ENCODE peak calls at places on chromosomes 5 and 9, in six cellular contexts. F, J, L, W, E and P are unnamed samples.

GRCh38 chr9:125784286-125785049 is 37.3 kb downstream of the PBX3 start:
- DNase-seq in F (no peak), J (no peak), L (no peak), W (no peak), E (no peak), P (no peak)

GRCh38 chr9:6226696-6227095 is 11.1 kb downstream of the IL33 start:
- DNase-seq in F (no peak), J (no peak), L (no peak), W (no peak), E (no peak), P (no peak)

GRCh38 chr5:115657883-115658233 is 32.0 kb upstream of the TMED7 start:
- DNase-seq in F (peak; percentile 20), J (no peak), L (no peak), W (no peak), E (no peak), P (no peak)

GRCh38 chr9:112970939-112971338 is 41.1 kb downstream of the ZNF883 start:
- DNase-seq in F (no peak), J (no peak), L (no peak), W (no peak), E (no peak), P (no peak)

GRCh38 chr9:114852050-114852594 is 46.3 kb upstream of the TNFSF15 start:
- DNase-seq in F (peak; percentile 30), J (no peak), L (no peak), W (no peak), E (no peak), P (no peak)

GRCh38 chr5:180129291-180130190 is 58.0 kb upstream of the RNF130 start:
- DNase-seq in F (no peak), J (peak; percentile 53), L (no peak), W (no peak), E (peak; percentile 25), P (no peak)

GRCh38 chr5:149200355-149200754 is 59.1 kb downstream of the ABLIM3 start:
- DNase-seq in F (no peak), J (no peak), L (no peak), W (no peak), E (no peak), P (no peak)

GRCh38 chr5:78002690-78003089 is 226.6 kb upstream of the TBCA start:
- DNase-seq in F (no peak), J (no peak), L (no peak), W (no peak), E (no peak), P (no peak)

GRCh38 chr5:164341056-164341619 is 835.7 kb downstream of the MAT2B start:
- DNase-seq in F (no peak), J (no peak), L (no peak), W (no peak), E (no peak), P (no peak)

GRCh38 chr5:115170128-115170923 is 618 bp upstream of the TRIM36 start:
- DNase-seq in F (no peak), J (no peak), L (no peak), W (no peak), E (no peak), P (peak; percentile 38)

GRCh38 chr5:134113908-134114875 is at the start of gene TCF7:
- DNase-seq in F (peak; percentile 55), J (peak; percentile 88), L (peak; percentile 74), W (peak; percentile 94), E (peak; percentile 62), P (peak; percentile 79)

GRCh38 chr5:149576021-149576420 is 5.3 kb upstream of the ARHGEF37 start:
- DNase-seq in F (no peak), J (no peak), L (no peak), W (no peak), E (no peak), P (peak; percentile 37)

GRCh38 chr9:130636648-130637020 is 27.8 kb upstream of the PRDM12 start:
- DNase-seq in F (no peak), J (peak; percentile 53), L (no peak), W (no peak), E (no peak), P (no peak)

GRCh38 chr5:136043968-136044610 is 15.3 kb downstream of the TGFBI start:
- DNase-seq in F (no peak), J (peak; percentile 40), L (no peak), W (no peak), E (no peak), P (no peak)

GRCh38 chr9:99860266-99860665 is 38.6 kb downstream of the NR4A3 start:
- DNase-seq in F (no peak), J (no peak), L (no peak), W (no peak), E (no peak), P (no peak)

GRCh38 chr5:87170799-87171198 is 96.9 kb upstream of the RASA1 start:
- DNase-seq in F (no peak), J (no peak), L (no peak), W (no peak), E (no peak), P (no peak)

GRCh38 chr5:102858221-102858620 is 103.1 kb downstream of the PAM start:
- DNase-seq in F (no peak), J (no peak), L (no peak), W (no peak), E (no peak), P (no peak)

GRCh38 chr5:126808619-126809018 is 31.7 kb downstream of the LMNB1 start:
- DNase-seq in F (no peak), J (no peak), L (no peak), W (peak; percentile 47), E (no peak), P (no peak)

GRCh38 chr5:158020555-158021418 is 161.8 kb upstream of the CLINT1 start:
- DNase-seq in F (no peak), J (no peak), L (no peak), W (no peak), E (no peak), P (no peak)

GRCh38 chr9:100595391-100596199 is 17.7 kb downstream of the CAVIN4 start:
- DNase-seq in F (no peak), J (no peak), L (no peak), W (peak; percentile 43), E (no peak), P (peak; percentile 19)

GRCh38 chr5:179870403-179870903 is 11.8 kb upstream of the MRNIP start:
- DNase-seq in F (no peak), J (peak; percentile 84), L (no peak), W (no peak), E (peak; percentile 72), P (peak; percentile 20)

GRCh38 chr9:134325813-134326753 is at the start of gene RXRA:
- DNase-seq in F (peak; percentile 65), J (peak; percentile 94), L (peak; percentile 53), W (peak; percentile 76), E (peak; percentile 77), P (peak; percentile 44)

GRCh38 chr9:134324359-134325095 is 1.7 kb upstream of the RXRA start:
- DNase-seq in F (no peak), J (no peak), L (no peak), W (no peak), E (no peak), P (peak; percentile 15)

GRCh38 chr9:134326754-134327526 is 685 bp downstream of the RXRA start:
- DNase-seq in F (no peak), J (no peak), L (no peak), W (peak; percentile 55), E (no peak), P (no peak)

GRCh38 chr9:134323741-134324358 is 2.4 kb upstream of the RXRA start:
- DNase-seq in F (no peak), J (peak; percentile 85), L (no peak), W (no peak), E (no peak), P (no peak)

DNA sequence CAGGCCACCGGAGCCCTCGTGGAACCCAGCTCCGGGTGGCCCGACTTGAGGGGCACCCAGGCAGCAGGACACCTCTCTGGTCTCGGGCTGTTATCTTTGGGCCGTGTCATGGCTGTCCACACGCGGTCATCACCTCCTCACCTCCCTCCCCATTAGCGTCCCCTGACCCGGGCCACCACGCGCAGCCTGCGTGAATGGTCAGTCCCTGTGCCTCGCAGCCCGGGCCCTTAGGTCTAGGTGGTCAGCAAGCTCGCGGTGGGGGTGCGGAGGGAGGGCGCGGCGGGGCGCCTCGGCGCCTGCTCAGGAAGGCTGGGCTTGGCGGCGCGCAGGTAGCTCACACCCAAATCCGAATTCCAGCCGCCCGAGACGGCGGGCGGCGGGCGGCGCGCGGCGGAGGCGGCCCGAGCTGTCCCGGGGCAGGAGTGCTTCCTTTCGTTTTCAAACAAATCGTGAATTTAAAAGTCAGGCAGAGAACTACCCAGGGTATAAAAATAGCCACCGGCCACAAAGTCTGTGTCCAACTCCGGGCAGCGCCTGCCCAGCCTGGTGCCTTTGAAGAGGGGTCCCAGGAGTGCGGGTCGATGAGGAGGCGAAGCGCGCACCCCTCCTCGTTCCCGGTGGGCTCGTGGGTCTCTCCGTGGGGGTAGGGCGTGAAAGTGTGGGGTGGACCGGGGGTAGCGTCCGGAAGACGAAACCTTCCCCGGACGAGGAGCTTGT is 1.0 kb upstream of the RXRA start:
- DNase-seq in F (no peak), J (peak; percentile 85), L (peak; percentile 26), W (no peak), E (peak; percentile 70), P (no peak)
- TF ChIP-seq CTCF in F (no peak), J (no peak), L (no peak), W (no peak), E (no peak), P (no peak)

DNA sequence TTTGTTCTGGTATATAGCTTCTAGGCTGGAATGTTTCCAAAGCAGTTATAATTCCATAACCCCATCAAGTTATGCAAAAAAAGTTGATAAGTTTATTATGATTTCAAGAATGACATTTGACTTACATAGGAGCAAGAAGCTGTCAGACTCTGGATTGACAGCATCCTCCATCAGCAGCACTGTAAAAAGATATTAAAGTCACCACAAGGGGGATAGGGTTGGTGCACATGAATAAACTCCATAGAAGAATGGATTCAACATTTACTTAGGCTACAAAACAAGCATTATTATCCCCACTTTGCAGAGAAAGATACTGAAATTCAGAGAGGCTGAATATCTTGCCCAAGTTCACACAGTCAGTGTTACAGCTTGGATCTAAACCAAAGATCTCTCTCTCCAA is 208.9 kb upstream of the SLC30A5 start:
- DNase-seq in F (no peak), J (no peak), L (no peak), W (no peak), E (no peak), P (no peak)
- TF ChIP-seq CTCF in F (peak; percentile 21), J (peak; percentile 13), L (no peak), W (no peak), E (no peak), P (peak; percentile 40)

GRCh38 chr5:80487829-80488708 is at the start of gene FAM151B:
- DNase-seq in F (peak; percentile 55), J (peak; percentile 97), L (peak; percentile 64), W (peak; percentile 76), E (peak; percentile 90), P (peak; percentile 77)
- TF ChIP-seq CTCF in F (peak; percentile 32), J (peak; percentile 31), L (no peak), W (no peak), E (peak; percentile 9), P (no peak)

GRCh38 chr5:14256756-14257393 is 113.7 kb downstream of the TRIO start:
- DNase-seq in F (no peak), J (no peak), L (no peak), W (no peak), E (no peak), P (no peak)

GRCh38 chr5:14261237-14261636 is 118.1 kb downstream of the TRIO start:
- DNase-seq in F (no peak), J (no peak), L (no peak), W (no peak), E (no peak), P (no peak)

GRCh38 chr5:14257995-14258403 is 114.9 kb downstream of the TRIO start:
- DNase-seq in F (no peak), J (no peak), L (no peak), W (peak; percentile 55), E (no peak), P (no peak)

GRCh38 chr5:14260637-14261036 is 117.5 kb downstream of the TRIO start:
- DNase-seq in F (no peak), J (no peak), L (no peak), W (no peak), E (no peak), P (no peak)

GRCh38 chr5:14258840-14259239 is 115.7 kb downstream of the TRIO start:
- DNase-seq in F (no peak), J (no peak), L (no peak), W (peak; percentile 50), E (no peak), P (no peak)
- TF ChIP-seq CTCF in F (no peak), J (peak; percentile 24), L (no peak), W (no peak), E (no peak), P (no peak)